ENCODE peak calls at places on chromosomes 3 and 15, in nine cellular contexts. V, L, Q, M, H, N, G, T and I are unnamed samples.

GRCh38 chr3:52082951-52083350 is 26.6 kb upstream of the DUSP7 start:
- DNase-seq in V (no peak), L (no peak), Q (no peak), M (no peak), H (no peak), N (no peak), G (no peak), T (peak), I (no peak)

GRCh38 chr3:48142316-48142870 is 45.8 kb downstream of the CDC25A start:
- DNase-seq in V (no peak), L (no peak), Q (no peak), M (no peak), H (no peak), N (no peak), G (no peak), T (no peak), I (no peak)

GRCh38 chr3:173066044-173066679 is 74.9 kb downstream of the SPATA16 start:
- DNase-seq in V (no peak), L (no peak), Q (no peak), M (no peak), H (no peak), N (no peak), G (no peak), T (no peak), I (no peak)

GRCh38 chr3:108296239-108296638 is at the start of gene HHLA2:
- DNase-seq in V (no peak), L (no peak), Q (no peak), M (no peak), H (peak), N (peak), G (no peak), T (no peak), I (no peak)

GRCh38 chr15:41934843-41935242 is 37.5 kb downstream of the EHD4 start:
- DNase-seq in V (no peak), L (peak), Q (peak), M (no peak), H (peak), N (peak), G (no peak), T (no peak), I (peak)

GRCh38 chr15:20671665-20672064 is 130.1 kb upstream of the GOLGA6L6 start:
- DNase-seq in V (no peak), L (no peak), Q (no peak), M (no peak), H (no peak), N (no peak), G (no peak), T (no peak), I (no peak)

GRCh38 chr15:95263751-95264150 is 1032.4 kb downstream of the MCTP2 start:
- DNase-seq in V (no peak), L (no peak), Q (no peak), M (no peak), H (no peak), N (no peak), G (no peak), T (no peak), I (no peak)

GRCh38 chr3:72334681-72335457 is 513.4 kb downstream of the SHQ1 start:
- DNase-seq in V (no peak), L (no peak), Q (no peak), M (no peak), H (no peak), N (no peak), G (peak), T (no peak), I (no peak)

GRCh38 chr3:151976211-151977050 is 103.0 kb downstream of the SUCNR1 start:
- DNase-seq in V (no peak), L (no peak), Q (no peak), M (no peak), H (no peak), N (peak), G (no peak), T (no peak), I (no peak)

GRCh38 chr3:123098411-123099330 is 31.8 kb downstream of the PDIA5 start:
- DNase-seq in V (no peak), L (no peak), Q (no peak), M (no peak), H (no peak), N (no peak), G (no peak), T (no peak), I (no peak)

GRCh38 chr15:59371458-59372351 is 966 bp downstream of the MYO1E start:
- DNase-seq in V (no peak), L (peak), Q (no peak), M (peak), H (peak), N (no peak), G (peak), T (peak), I (peak)

GRCh38 chr3:48558446-48559134 is 2.0 kb upstream of the PFKFB4 start:
- DNase-seq in V (no peak), L (no peak), Q (no peak), M (no peak), H (no peak), N (no peak), G (peak), T (peak), I (no peak)

GRCh38 chr3:55482496-55483195 is 4.5 kb downstream of the WNT5A start:
- DNase-seq in V (no peak), L (no peak), Q (no peak), M (no peak), H (no peak), N (no peak), G (no peak), T (no peak), I (no peak)

GRCh38 chr3:55583475-55583874 is 96.4 kb upstream of the WNT5A start:
- DNase-seq in V (no peak), L (no peak), Q (no peak), M (no peak), H (no peak), N (no peak), G (no peak), T (no peak), I (no peak)